ENCODE peak calls at places on chromosomes 11 and 22, in nine cellular contexts. One of them, this sample, is unnamed.

GRCh38 chr11:128892866-128893565 is 1.9 kb downstream of the KCNJ5 start:
- DNase-seq in activated effector memory CD4-positive, alpha-beta T cell treated with Interleukin-2 at 50 U/mL for 16 hours: no peak
- DNase-seq in substantia nigra: no peak
- DNase-seq in A172: no peak
- DNase-seq in lung: no peak
- DNase-seq in stimulated activated CD8-positive, alpha-beta memory T cell treated with anti-CD3 and anti-CD28 coated beads, Interleukin-12 subunit alpha, Interleukin-12 subunit beta, amount 100 ng/mL, for 4 hours: no peak
- DNase-seq in HuH-7.5: no peak
- DNase-seq in kidney: no peak
- DNase-seq in stromal cell of bone marrow: no peak
- DNase-seq in this sample: no peak

GRCh38 chr22:22877523-22878210 is 9.9 kb upstream of the IGLL5 start:
- DNase-seq in HuH-7.5: peak; percentile 71
- DNase-seq in activated effector memory CD4-positive, alpha-beta T cell treated with Interleukin-2 at 50 U/mL for 16 hours: peak; percentile 64
- DNase-seq in substantia nigra: no peak
- DNase-seq in kidney: peak; percentile 87
- DNase-seq in A172: peak; percentile 33
- DNase-seq in lung: no peak
- DNase-seq in stromal cell of bone marrow: peak; percentile 41
- DNase-seq in stimulated activated CD8-positive, alpha-beta memory T cell treated with anti-CD3 and anti-CD28 coated beads, Interleukin-12 subunit alpha, Interleukin-12 subunit beta, amount 100 ng/mL, for 4 hours: peak; percentile 43
- DNase-seq in this sample: peak; percentile 12

GRCh38 chr11:45219411-45219810 is 66.7 kb downstream of the SYT13 start:
- DNase-seq in stromal cell of bone marrow: no peak
- DNase-seq in HuH-7.5: no peak
- DNase-seq in stimulated activated CD8-positive, alpha-beta memory T cell treated with anti-CD3 and anti-CD28 coated beads, Interleukin-12 subunit alpha, Interleukin-12 subunit beta, amount 100 ng/mL, for 4 hours: no peak
- DNase-seq in kidney: no peak
- DNase-seq in activated effector memory CD4-positive, alpha-beta T cell treated with Interleukin-2 at 50 U/mL for 16 hours: no peak
- DNase-seq in substantia nigra: no peak
- DNase-seq in A172: no peak
- DNase-seq in lung: no peak
- DNase-seq in this sample: no peak

GRCh38 chr22:48737461-48738203 is 1090.0 kb downstream of the BRD1 start:
- DNase-seq in kidney: peak; percentile 48
- DNase-seq in substantia nigra: no peak
- DNase-seq in lung: no peak
- DNase-seq in A172: no peak
- DNase-seq in stimulated activated CD8-positive, alpha-beta memory T cell treated with anti-CD3 and anti-CD28 coated beads, Interleukin-12 subunit alpha, Interleukin-12 subunit beta, amount 100 ng/mL, for 4 hours: no peak
- DNase-seq in stromal cell of bone marrow: no peak
- DNase-seq in activated effector memory CD4-positive, alpha-beta T cell treated with Interleukin-2 at 50 U/mL for 16 hours: no peak
- DNase-seq in HuH-7.5: no peak
- DNase-seq in this sample: no peak

GRCh38 chr11:120219157-120219934 is 8.5 kb downstream of the OAF start:
- DNase-seq in kidney: no peak
- DNase-seq in substantia nigra: no peak
- DNase-seq in stimulated activated CD8-positive, alpha-beta memory T cell treated with anti-CD3 and anti-CD28 coated beads, Interleukin-12 subunit alpha, Interleukin-12 subunit beta, amount 100 ng/mL, for 4 hours: no peak
- DNase-seq in activated effector memory CD4-positive, alpha-beta T cell treated with Interleukin-2 at 50 U/mL for 16 hours: no peak
- DNase-seq in A172: no peak
- DNase-seq in stromal cell of bone marrow: no peak
- DNase-seq in lung: no peak
- DNase-seq in HuH-7.5: no peak
- DNase-seq in this sample: no peak

GRCh38 chr11:75896843-75897419 is 81.9 kb downstream of the UVRAG start:
- DNase-seq in A172: peak; percentile 54
- DNase-seq in stromal cell of bone marrow: peak; percentile 30
- DNase-seq in HuH-7.5: peak; percentile 19
- DNase-seq in stimulated activated CD8-positive, alpha-beta memory T cell treated with anti-CD3 and anti-CD28 coated beads, Interleukin-12 subunit alpha, Interleukin-12 subunit beta, amount 100 ng/mL, for 4 hours: no peak
- DNase-seq in kidney: no peak
- DNase-seq in lung: no peak
- DNase-seq in substantia nigra: no peak
- DNase-seq in activated effector memory CD4-positive, alpha-beta T cell treated with Interleukin-2 at 50 U/mL for 16 hours: no peak
- DNase-seq in this sample: peak; percentile 21

GRCh38 chr11:94183886-94184264 is 55.2 kb downstream of the PANX1 start:
- DNase-seq in substantia nigra: no peak
- DNase-seq in HuH-7.5: peak; percentile 22
- DNase-seq in A172: peak; percentile 12
- DNase-seq in kidney: peak; percentile 85
- DNase-seq in lung: peak; percentile 80
- DNase-seq in stimulated activated CD8-positive, alpha-beta memory T cell treated with anti-CD3 and anti-CD28 coated beads, Interleukin-12 subunit alpha, Interleukin-12 subunit beta, amount 100 ng/mL, for 4 hours: no peak
- DNase-seq in stromal cell of bone marrow: no peak
- DNase-seq in activated effector memory CD4-positive, alpha-beta T cell treated with Interleukin-2 at 50 U/mL for 16 hours: no peak
- DNase-seq in this sample: no peak

GRCh38 chr22:30297276-30298004 is 8.1 kb upstream of the CASTOR1 start:
- DNase-seq in HuH-7.5: no peak
- DNase-seq in activated effector memory CD4-positive, alpha-beta T cell treated with Interleukin-2 at 50 U/mL for 16 hours: no peak
- DNase-seq in stimulated activated CD8-positive, alpha-beta memory T cell treated with anti-CD3 and anti-CD28 coated beads, Interleukin-12 subunit alpha, Interleukin-12 subunit beta, amount 100 ng/mL, for 4 hours: no peak
- DNase-seq in substantia nigra: no peak
- DNase-seq in stromal cell of bone marrow: no peak
- DNase-seq in lung: no peak
- DNase-seq in A172: no peak
- DNase-seq in kidney: no peak
- DNase-seq in this sample: no peak

GRCh38 chr11:11171285-11171684 is 181.8 kb downstream of the CSNK2A3 start:
- DNase-seq in HuH-7.5: no peak
- DNase-seq in stimulated activated CD8-positive, alpha-beta memory T cell treated with anti-CD3 and anti-CD28 coated beads, Interleukin-12 subunit alpha, Interleukin-12 subunit beta, amount 100 ng/mL, for 4 hours: no peak
- DNase-seq in lung: no peak
- DNase-seq in stromal cell of bone marrow: no peak
- DNase-seq in activated effector memory CD4-positive, alpha-beta T cell treated with Interleukin-2 at 50 U/mL for 16 hours: no peak
- DNase-seq in substantia nigra: no peak
- DNase-seq in kidney: no peak
- DNase-seq in A172: peak; percentile 11
- DNase-seq in this sample: no peak

GRCh38 chr22:28711820-28712777 is 29.5 kb downstream of the CHEK2 start:
- DNase-seq in A172: peak; percentile 80
- DNase-seq in kidney: no peak
- DNase-seq in substantia nigra: no peak
- DNase-seq in lung: no peak
- DNase-seq in stimulated activated CD8-positive, alpha-beta memory T cell treated with anti-CD3 and anti-CD28 coated beads, Interleukin-12 subunit alpha, Interleukin-12 subunit beta, amount 100 ng/mL, for 4 hours: no peak
- DNase-seq in activated effector memory CD4-positive, alpha-beta T cell treated with Interleukin-2 at 50 U/mL for 16 hours: no peak
- DNase-seq in HuH-7.5: peak; percentile 16
- DNase-seq in stromal cell of bone marrow: peak; percentile 95
- DNase-seq in this sample: peak; percentile 93

GRCh38 chr11:109071712-109072524 is 350.1 kb upstream of the C11orf87 start:
- DNase-seq in HuH-7.5: no peak
- DNase-seq in substantia nigra: no peak
- DNase-seq in stimulated activated CD8-positive, alpha-beta memory T cell treated with anti-CD3 and anti-CD28 coated beads, Interleukin-12 subunit alpha, Interleukin-12 subunit beta, amount 100 ng/mL, for 4 hours: no peak
- DNase-seq in kidney: no peak
- DNase-seq in stromal cell of bone marrow: peak; percentile 64
- DNase-seq in A172: no peak
- DNase-seq in activated effector memory CD4-positive, alpha-beta T cell treated with Interleukin-2 at 50 U/mL for 16 hours: no peak
- DNase-seq in lung: no peak
- DNase-seq in this sample: peak; percentile 45

GRCh38 chr11:64643258-64643881 is 52.4 kb downstream of the SLC22A12 start:
- DNase-seq in HuH-7.5: no peak
- DNase-seq in activated effector memory CD4-positive, alpha-beta T cell treated with Interleukin-2 at 50 U/mL for 16 hours: no peak
- DNase-seq in kidney: no peak
- DNase-seq in A172: no peak
- DNase-seq in stromal cell of bone marrow: no peak
- DNase-seq in substantia nigra: no peak
- DNase-seq in lung: no peak
- DNase-seq in stimulated activated CD8-positive, alpha-beta memory T cell treated with anti-CD3 and anti-CD28 coated beads, Interleukin-12 subunit alpha, Interleukin-12 subunit beta, amount 100 ng/mL, for 4 hours: no peak
- DNase-seq in this sample: no peak

GRCh38 chr11:62432695-62433094 is 13.9 kb downstream of the SCGB1A1 start:
- DNase-seq in kidney: no peak
- DNase-seq in activated effector memory CD4-positive, alpha-beta T cell treated with Interleukin-2 at 50 U/mL for 16 hours: no peak
- DNase-seq in stimulated activated CD8-positive, alpha-beta memory T cell treated with anti-CD3 and anti-CD28 coated beads, Interleukin-12 subunit alpha, Interleukin-12 subunit beta, amount 100 ng/mL, for 4 hours: no peak
- DNase-seq in HuH-7.5: peak; percentile 56
- DNase-seq in A172: no peak
- DNase-seq in lung: no peak
- DNase-seq in substantia nigra: no peak
- DNase-seq in stromal cell of bone marrow: no peak
- DNase-seq in this sample: no peak

GRCh38 chr22:44261861-44262595 is 50.7 kb downstream of the SHISAL1 start:
- DNase-seq in kidney: no peak
- DNase-seq in lung: no peak
- DNase-seq in substantia nigra: no peak
- DNase-seq in HuH-7.5: no peak
- DNase-seq in activated effector memory CD4-positive, alpha-beta T cell treated with Interleukin-2 at 50 U/mL for 16 hours: no peak
- DNase-seq in stimulated activated CD8-positive, alpha-beta memory T cell treated with anti-CD3 and anti-CD28 coated beads, Interleukin-12 subunit alpha, Interleukin-12 subunit beta, amount 100 ng/mL, for 4 hours: no peak
- DNase-seq in A172: no peak
- DNase-seq in stromal cell of bone marrow: no peak
- DNase-seq in this sample: no peak

This sample was measured in GM04504.